ENCODE peak calls at places on chromosomes 2 and 18, in ten cellular contexts. T is HT1080, X is HT-29, V is NCI-H69, R is upper lobe of right lung, Y is activated T-cell treated with anti-CD3 and anti-CD28 coated beads for 1 hour, H is ovary, G is COLO829, Z is left cardiac atrium, E is retinal pigment epithelial cell. D is an unnamed sample.

GRCh38 chr2:187526776-187527175 is 27.5 kb downstream of the TFPI start:
- DNase-seq in T (no peak), Y (no peak), R (no peak), E (no peak), H (no peak), G (no peak), Z (no peak), V (peak), X (no peak), D (no peak)

GRCh38 chr2:9205963-9206948 is at the start of gene ASAP2:
- DNase-seq in Y (peak), V (peak), X (peak), H (peak), R (peak), E (no peak), Z (peak), T (peak), G (peak), D (no peak)

GRCh38 chr2:172323256-172323655 is 104.1 kb upstream of the ITGA6 start:
- DNase-seq in Z (no peak), Y (no peak), T (no peak), G (no peak), H (no peak), E (no peak), X (no peak), V (no peak), R (no peak), D (no peak)

GRCh38 chr18:80086281-80086680 is 22.8 kb upstream of the ADNP2 start:
- DNase-seq in Y (no peak), G (no peak), H (no peak), E (no peak), X (no peak), V (no peak), R (no peak), T (no peak), Z (no peak), D (no peak)

GRCh38 chr2:24352664-24353063 is 7.7 kb downstream of the ITSN2 start:
- DNase-seq in Z (no peak), R (no peak), T (no peak), X (no peak), V (no peak), H (no peak), Y (no peak), G (no peak), E (no peak), D (no peak)

GRCh38 chr2:219563271-219563928 is 7.9 kb downstream of the OBSL1 start:
- DNase-seq in V (no peak), R (no peak), G (no peak), Z (no peak), X (no peak), E (no peak), T (no peak), Y (no peak), H (no peak), D (no peak)

GRCh38 chr2:54668711-54669110 is 54.8 kb upstream of the EML6 start:
- DNase-seq in G (no peak), Z (no peak), T (no peak), E (no peak), H (no peak), X (no peak), V (no peak), R (no peak), Y (no peak), D (no peak)

GRCh38 chr18:6561029-6561861 is 146.5 kb upstream of the L3MBTL4 start:
- DNase-seq in H (peak), V (no peak), E (peak), G (no peak), X (no peak), T (no peak), R (peak), Z (peak), Y (no peak), D (no peak)

GRCh38 chr2:64989126-64989981 is at the start of gene SLC1A4:
- DNase-seq in Y (peak), G (no peak), Z (peak), T (peak), E (no peak), X (peak), R (peak), V (peak), H (peak), D (peak)

GRCh38 chr2:148604927-148605326 is 39.6 kb upstream of the EPC2 start:
- DNase-seq in Y (no peak), X (no peak), Z (no peak), T (no peak), R (no peak), E (no peak), V (no peak), H (no peak), G (no peak), D (no peak)

GRCh38 chr2:40797115-40797514 is 345.2 kb upstream of the SLC8A1 start:
- DNase-seq in E (no peak), X (no peak), V (peak), H (no peak), G (no peak), Y (no peak), T (peak), Z (no peak), R (no peak), D (no peak)

GRCh38 chr2:234164499-234165409 is 114.3 kb downstream of the SPP2 start:
- DNase-seq in Z (no peak), H (no peak), V (no peak), R (no peak), G (no peak), Y (peak), E (no peak), X (no peak), T (no peak), D (no peak)